ENCODE peak calls at places on chromosomes 13 and 19, in nine cellular contexts. C, A, I, K, M, O, G, S and N are unnamed samples.

GRCh38 chr13:33644607-33645543 is 173.1 kb upstream of the RFC3 start:
- DNase-seq in K (no peak), O (no peak), S (peak), M (no peak), I (no peak), A (no peak), C (no peak), G (no peak), N (peak)

GRCh38 chr19:48997972-48998371 is 4.3 kb downstream of the RUVBL2 start:
- DNase-seq in C (no peak), M (peak), I (no peak), S (peak), A (peak), G (peak), O (peak), K (no peak), N (peak)

GRCh38 chr19:47106819-47107200 is 6.8 kb downstream of the ZC3H4 start:
- DNase-seq in A (no peak), M (no peak), C (no peak), I (no peak), K (no peak), S (no peak), G (no peak), O (no peak), N (peak)

GRCh38 chr19:54644056-54644455 is 13.8 kb downstream of the LILRB1 start:
- DNase-seq in I (no peak), G (no peak), C (no peak), K (no peak), O (no peak), M (no peak), A (no peak), S (no peak), N (no peak)

GRCh38 chr13:49315036-49315565 is 67.4 kb downstream of the CDADC1 start:
- DNase-seq in G (no peak), A (no peak), K (no peak), M (no peak), I (no peak), S (no peak), O (no peak), C (no peak), N (peak)

GRCh38 chr19:28393574-28394336 is 819.2 kb downstream of the UQCRFS1 start:
- DNase-seq in G (no peak), A (no peak), S (no peak), C (no peak), M (no peak), I (no peak), O (no peak), K (no peak), N (no peak)

GRCh38 chr13:48278806-48279205 is 24.7 kb upstream of the RB1 start:
- DNase-seq in S (no peak), O (no peak), M (no peak), C (no peak), K (no peak), A (no peak), G (no peak), I (no peak), N (no peak)

GRCh38 chr19:47757617-47758432 is 12.5 kb downstream of the NOP53 start:
- DNase-seq in M (no peak), S (no peak), G (no peak), C (no peak), O (no peak), I (no peak), K (no peak), A (no peak), N (no peak)

GRCh38 chr13:43786766-43787517 is at the start of gene ENOX1:
- DNase-seq in I (no peak), S (peak), O (peak), A (peak), K (no peak), M (peak), G (peak), C (peak), N (peak)

GRCh38 chr19:38370299-38370698 is 4.1 kb upstream of the PSMD8 start:
- DNase-seq in M (no peak), A (no peak), I (no peak), O (no peak), S (no peak), G (no peak), C (no peak), K (no peak), N (no peak)

GRCh38 chr19:954672-955494 is 29.0 kb downstream of the ARID3A start:
- DNase-seq in A (peak), O (no peak), M (no peak), G (no peak), S (no peak), K (no peak), C (no peak), I (no peak), N (peak)

GRCh38 chr13:42883771-42884170 is 102.4 kb downstream of the FAM216B start:
- DNase-seq in S (peak), C (peak), G (peak), I (no peak), K (no peak), O (no peak), A (peak), M (peak), N (peak)

GRCh38 chr19:5130371-5131030 is 161.6 kb downstream of the KDM4B start:
- DNase-seq in O (no peak), M (no peak), K (no peak), I (no peak), G (no peak), C (no peak), A (no peak), S (no peak), N (no peak)

GRCh38 chr13:50596103-50596502 is 247.4 kb downstream of the DLEU7 start:
- DNase-seq in O (no peak), A (no peak), G (no peak), C (no peak), K (no peak), I (no peak), S (no peak), M (no peak), N (no peak)

GRCh38 chr19:19420570-19421301 is 15.3 kb downstream of the GATAD2A start:
- DNase-seq in I (no peak), C (no peak), M (no peak), S (no peak), A (no peak), K (no peak), O (no peak), G (no peak), N (no peak)

DNA sequence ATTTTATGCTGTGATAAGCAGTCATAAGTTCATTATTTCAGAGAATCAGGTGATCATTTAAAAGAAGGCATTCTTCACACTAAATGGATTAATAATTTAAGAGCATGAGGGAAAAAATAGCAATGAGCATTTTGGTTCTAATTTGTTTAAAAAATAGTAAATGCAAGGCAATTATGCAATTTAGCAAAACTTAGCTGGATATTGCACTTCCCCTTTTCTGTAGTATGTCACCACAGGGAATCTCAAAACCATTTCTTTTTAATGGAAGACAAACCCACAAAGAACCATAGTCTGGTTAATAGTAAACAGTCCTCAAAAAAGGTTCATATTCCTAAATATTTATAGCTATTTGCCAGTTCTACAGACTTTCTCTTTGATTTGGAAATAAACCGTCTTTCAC is 30.2 kb downstream of the COG6 start:
- DNase-seq in I (no peak), S (no peak), O (no peak), K (no peak), G (no peak), A (no peak), M (no peak), C (no peak), N (no peak)
- TF ChIP-seq CTCF in I (no peak), S (no peak), O (no peak), K (no peak), G (no peak), A (no peak), M (no peak), C (no peak), N (no peak)

GRCh38 chr13:79547211-79547610 is 66.3 kb downstream of the NDFIP2 start:
- DNase-seq in I (no peak), O (no peak), K (no peak), S (no peak), G (no peak), A (no peak), M (no peak), C (no peak), N (no peak)

GRCh38 chr13:79547821-79548220 is 66.9 kb downstream of the NDFIP2 start:
- DNase-seq in I (no peak), G (no peak), M (no peak), C (no peak), O (no peak), K (no peak), A (no peak), S (no peak), N (peak)

GRCh38 chr13:79549355-79550106 is 68.6 kb downstream of the NDFIP2 start:
- DNase-seq in K (no peak), C (no peak), G (no peak), S (peak), O (no peak), M (no peak), A (no peak), I (no peak), N (peak)

GRCh38 chr13:79543883-79544282 is 62.9 kb downstream of the NDFIP2 start:
- DNase-seq in I (no peak), G (no peak), A (no peak), M (no peak), K (no peak), O (no peak), C (no peak), S (no peak), N (no peak)

DNA sequence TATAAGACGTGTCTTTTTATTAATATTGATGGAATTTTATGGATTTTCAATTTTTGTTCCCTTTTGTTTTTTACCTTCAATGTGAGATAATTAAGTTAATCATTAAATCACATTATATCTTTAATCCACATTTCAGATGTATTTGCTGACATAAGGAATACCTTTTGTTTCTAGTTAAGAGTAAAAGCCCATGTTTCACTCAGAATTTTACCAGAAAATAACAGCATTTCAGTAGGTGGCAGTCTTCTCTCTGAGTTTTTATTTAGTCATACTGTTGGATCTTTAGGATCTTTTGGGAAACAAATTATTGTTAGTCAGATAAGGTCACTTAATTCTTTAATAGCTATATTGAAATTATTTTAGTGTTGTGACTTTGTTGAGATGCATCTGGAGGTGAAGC is 67.9 kb downstream of the NDFIP2 start:
- DNase-seq in O (no peak), A (no peak), G (no peak), C (no peak), S (peak), M (peak), K (no peak), I (no peak), N (peak)
- TF ChIP-seq CTCF in O (peak), A (peak), G (no peak), C (no peak), S (peak), M (peak), K (peak), I (no peak), N (peak)

DNA sequence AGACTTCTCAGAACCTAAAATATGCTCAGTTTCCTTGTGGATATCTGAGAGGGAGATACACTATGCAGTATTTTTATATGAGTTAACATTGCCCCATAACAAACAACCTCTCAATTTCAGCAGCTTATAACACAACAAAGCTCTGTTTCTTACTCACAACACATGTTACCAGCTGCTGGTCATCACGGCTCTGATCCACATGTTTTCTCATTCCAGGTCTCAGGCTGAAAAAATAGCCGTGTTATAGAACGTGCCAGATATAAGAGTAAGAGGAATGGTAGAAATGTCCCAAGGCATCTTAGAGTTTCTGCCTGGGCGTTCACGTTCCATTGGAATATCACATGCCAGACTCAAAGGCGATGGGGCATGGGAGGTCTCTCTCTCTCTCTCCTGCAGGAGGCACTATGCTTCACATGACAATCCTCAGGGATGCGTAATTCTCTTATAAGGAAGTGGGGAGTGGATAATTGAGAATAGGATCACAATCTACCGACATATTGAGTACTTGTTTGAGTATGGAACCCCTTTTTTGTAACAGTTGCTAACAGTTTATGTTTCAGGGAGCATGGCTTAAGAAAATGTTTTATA is 246.6 kb downstream of the NHLRC3 start:
- DNase-seq in G (no peak), C (no peak), O (peak), A (no peak), M (no peak), S (peak), I (no peak), K (no peak), N (peak)
- TF ChIP-seq CTCF in G (peak), C (no peak), O (peak), A (no peak), M (no peak), S (peak), I (no peak), K (no peak), N (peak)

GRCh38 chr19:35955881-35956634 is 19.9 kb downstream of the LRFN3 start:
- DNase-seq in G (no peak), M (no peak), A (no peak), K (no peak), S (no peak), I (no peak), O (no peak), C (no peak), N (no peak)

GRCh38 chr19:35959968-35960320 is 23.8 kb downstream of the LRFN3 start:
- DNase-seq in I (no peak), G (no peak), O (peak), C (no peak), K (no peak), S (no peak), A (no peak), M (no peak), N (no peak)

GRCh38 chr19:35958660-35959039 is 22.5 kb downstream of the LRFN3 start:
- DNase-seq in C (no peak), O (no peak), A (no peak), I (no peak), S (no peak), G (no peak), M (no peak), K (no peak), N (no peak)

GRCh38 chr19:35960432-35960972 is 24.3 kb downstream of the LRFN3 start:
- DNase-seq in S (no peak), G (no peak), I (no peak), A (no peak), K (no peak), O (no peak), C (no peak), M (no peak), N (no peak)

GRCh38 chr19:35959040-35959967 is 23.1 kb downstream of the LRFN3 start:
- DNase-seq in G (no peak), K (no peak), M (no peak), O (peak), S (no peak), C (no peak), A (peak), I (no peak), N (no peak)
- TF ChIP-seq CTCF in G (peak), K (peak), M (peak), O (peak), S (peak), C (peak), A (no peak), I (peak), N (peak)

DNA sequence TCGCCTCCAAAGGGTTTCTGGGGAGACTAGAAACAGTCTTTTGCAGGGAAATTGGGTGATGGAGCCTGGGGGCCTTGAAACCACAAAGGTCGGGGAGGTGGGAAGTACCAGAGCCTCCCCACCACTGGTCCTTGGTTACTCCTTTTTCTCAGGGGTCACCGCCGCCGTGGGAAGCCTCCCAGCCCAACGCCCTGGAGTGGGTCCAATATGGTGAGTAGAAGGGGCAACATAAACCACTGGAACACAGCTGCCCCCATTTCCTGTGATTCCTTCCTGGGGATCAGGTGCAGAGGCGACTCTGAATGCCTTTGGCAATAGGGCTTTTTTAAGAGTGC is 5.8 kb downstream of the PGLYRP1 start:
- DNase-seq in A (no peak), G (no peak), I (no peak), S (no peak), M (no peak), C (no peak), K (no peak), O (no peak), N (no peak)
- TF ChIP-seq CTCF in A (no peak), G (no peak), I (no peak), S (no peak), M (no peak), C (no peak), K (no peak), O (peak), N (no peak)

GRCh38 chr13:75395056-75395455 is 86.9 kb downstream of the TBC1D4 start:
- DNase-seq in K (no peak), S (no peak), O (no peak), C (no peak), A (no peak), M (no peak), G (no peak), I (no peak), N (no peak)

GRCh38 chr13:75391432-75392100 is 90.4 kb downstream of the TBC1D4 start:
- DNase-seq in M (no peak), A (no peak), I (no peak), O (no peak), K (no peak), G (no peak), C (no peak), S (no peak), N (no peak)

GRCh38 chr13:75390229-75390628 is 91.7 kb downstream of the TBC1D4 start:
- DNase-seq in I (no peak), O (no peak), C (no peak), S (no peak), M (no peak), K (no peak), A (no peak), G (no peak), N (no peak)

GRCh38 chr13:75395901-75396300 is 86.1 kb downstream of the TBC1D4 start:
- DNase-seq in S (no peak), K (no peak), A (no peak), I (no peak), O (no peak), M (no peak), G (no peak), C (no peak), N (no peak)

DNA sequence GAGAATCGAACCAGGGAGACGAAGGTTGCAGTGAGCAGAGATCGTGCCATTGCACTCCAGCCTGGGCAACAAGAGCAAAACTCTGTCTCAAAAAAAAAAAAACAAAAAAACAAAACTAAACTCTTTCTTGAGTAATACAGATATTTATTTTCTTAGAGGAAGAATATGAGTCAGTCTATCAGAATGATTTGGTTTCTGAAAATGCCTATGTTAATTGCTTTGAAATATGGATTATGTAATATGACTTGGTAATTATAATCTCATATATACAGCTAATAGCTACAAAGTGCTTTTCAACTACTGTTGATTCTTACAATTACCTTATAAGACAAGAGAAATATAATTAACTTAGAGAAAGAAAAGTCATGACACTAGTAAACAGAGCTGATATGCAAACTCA is 88.1 kb downstream of the TBC1D4 start:
- DNase-seq in M (no peak), K (no peak), C (no peak), A (no peak), G (no peak), I (no peak), S (peak), O (no peak), N (no peak)
- TF ChIP-seq CTCF in M (no peak), K (no peak), C (no peak), A (no peak), G (no peak), I (no peak), S (no peak), O (no peak), N (no peak)

GRCh38 chr19:11451942-11452813 is 16.7 kb downstream of the PRKCSH start:
- DNase-seq in S (no peak), M (no peak), C (no peak), G (no peak), O (peak), K (no peak), I (no peak), A (no peak), N (peak)
- TF ChIP-seq CTCF in S (peak), M (no peak), C (no peak), G (peak), O (peak), K (no peak), I (no peak), A (no peak), N (peak)

DNA sequence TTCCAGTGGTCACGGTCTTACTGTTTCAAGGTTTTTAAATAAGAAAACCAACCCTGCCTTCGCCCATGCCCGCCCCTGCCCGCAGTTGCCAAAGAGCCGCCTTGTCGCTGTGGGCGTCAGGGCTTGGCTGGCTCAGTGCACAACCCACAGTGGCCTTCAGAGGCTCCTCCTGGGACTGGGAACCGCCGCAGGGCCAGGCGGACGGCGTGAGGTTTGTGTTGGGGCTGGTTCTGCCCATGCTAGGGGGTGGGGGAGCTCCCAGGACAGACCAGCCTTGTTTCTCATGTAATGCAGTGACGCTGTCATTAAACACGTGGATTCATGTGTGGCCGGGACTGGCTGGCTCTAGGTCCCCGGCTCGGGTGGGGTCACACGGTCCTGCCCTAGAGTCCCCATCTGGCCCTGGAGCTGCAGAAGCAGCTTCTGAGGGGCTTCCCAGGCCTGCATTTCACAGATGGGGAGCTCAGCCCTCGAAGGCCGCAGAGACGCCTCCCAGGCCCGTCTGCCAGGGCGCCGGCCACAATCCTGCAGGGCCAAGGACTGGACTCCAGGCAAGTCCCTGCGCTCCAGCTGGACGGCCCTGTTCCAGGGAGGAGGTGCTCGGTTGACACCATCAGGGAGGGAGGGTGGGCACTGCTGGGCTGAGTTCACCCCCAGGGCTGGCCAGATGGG is 2.4 kb upstream of the TEKTIP1 start:
- DNase-seq in O (no peak), A (no peak), K (no peak), I (no peak), M (no peak), S (no peak), G (no peak), C (peak), N (no peak)
- TF ChIP-seq CTCF in O (no peak), A (no peak), K (no peak), I (no peak), M (no peak), S (no peak), G (no peak), C (no peak), N (no peak)

GRCh38 chr19:50795665-50796073 is 5.5 kb downstream of the ACP4 start:
- DNase-seq in G (no peak), O (no peak), S (no peak), M (no peak), A (no peak), C (no peak), I (no peak), K (no peak), N (no peak)

GRCh38 chr19:50792852-50793250 is 2.6 kb downstream of the ACP4 start:
- DNase-seq in M (no peak), S (no peak), I (no peak), A (no peak), C (no peak), K (no peak), O (no peak), G (no peak), N (no peak)

GRCh38 chr19:50793558-50794065 is 3.4 kb downstream of the ACP4 start:
- DNase-seq in G (no peak), S (no peak), A (no peak), M (no peak), K (no peak), I (no peak), O (no peak), C (no peak), N (no peak)

GRCh38 chr19:50794778-50795664 is 4.8 kb downstream of the ACP4 start:
- DNase-seq in A (no peak), G (no peak), O (no peak), S (no peak), C (no peak), K (no peak), I (no peak), M (peak), N (no peak)

GRCh38 chr19:50794074-50794777 is 4.0 kb downstream of the ACP4 start:
- DNase-seq in M (peak), G (no peak), I (no peak), C (no peak), K (no peak), O (no peak), A (no peak), S (no peak), N (peak)
- TF ChIP-seq CTCF in M (no peak), G (peak), I (no peak), C (no peak), K (peak), O (no peak), A (no peak), S (no peak), N (no peak)